ENCODE peak calls at places on chromosomes 11 and 22, in four cellular contexts. One of them, this sample, is unnamed. For H3K4me1, the result is how much of the 10 kb centered on the place peaks cover.

GRCh38 chr11:96388891-96389603 is 665 bp downstream of the CCDC82 start:
- DNase-seq in GM23338: peak
- DNase-seq in astrocyte: peak
- DNase-seq in mucosa of descending colon: no peak
- DNase-seq in this sample: no peak

GRCh38 chr11:1544536-1544935 is 27.5 kb downstream of the DUSP8 start:
- DNase-seq in GM23338: no peak
- DNase-seq in mucosa of descending colon: no peak
- DNase-seq in astrocyte: no peak
- DNase-seq in this sample: no peak

GRCh38 chr11:35362571-35362980 is 56.8 kb downstream of the SLC1A2 start:
- DNase-seq in astrocyte: no peak
- DNase-seq in GM23338: peak
- DNase-seq in mucosa of descending colon: no peak
- DNase-seq in this sample: no peak

GRCh38 chr11:726278-726915 is 20.4 kb downstream of the EPS8L2 start:
- DNase-seq in mucosa of descending colon: peak
- DNase-seq in GM23338: peak
- DNase-seq in astrocyte: peak
- DNase-seq in this sample: peak

GRCh38 chr22:48738204-48738980 is 1089.3 kb downstream of the BRD1 start:
- DNase-seq in astrocyte: no peak
- DNase-seq in mucosa of descending colon: no peak
- DNase-seq in GM23338: no peak
- DNase-seq in this sample: no peak

GRCh38 chr22:28171713-28172112 is 252.7 kb upstream of the PITPNB start:
- DNase-seq in mucosa of descending colon: no peak
- DNase-seq in GM23338: no peak
- DNase-seq in astrocyte: no peak
- DNase-seq in this sample: no peak

GRCh38 chr11:59172345-59173079 is 580 bp downstream of the DTX4 start:
- DNase-seq in astrocyte: no peak
- DNase-seq in mucosa of descending colon: peak
- DNase-seq in GM23338: peak
- DNase-seq in this sample: peak

GRCh38 chr11:61055776-61056175 is 46.5 kb upstream of the CD5 start:
- DNase-seq in GM23338: no peak
- DNase-seq in mucosa of descending colon: no peak
- DNase-seq in astrocyte: no peak
- DNase-seq in this sample: no peak

GRCh38 chr22:19127329-19128008 is 3.6 kb upstream of the TSSK2 start:
- DNase-seq in astrocyte: no peak
- DNase-seq in GM23338: no peak
- DNase-seq in mucosa of descending colon: no peak
- DNase-seq in this sample: no peak

GRCh38 chr11:75450826-75451783 is 18.1 kb upstream of the KLHL35 start:
- DNase-seq in astrocyte: no peak
- DNase-seq in GM23338: peak
- DNase-seq in mucosa of descending colon: peak
- DNase-seq in this sample: no peak

GRCh38 chr11:69705246-69705856 is 1.5 kb upstream of the FGF19 start:
- DNase-seq in astrocyte: no peak
- DNase-seq in mucosa of descending colon: no peak
- DNase-seq in GM23338: no peak
- DNase-seq in this sample: no peak

GRCh38 chr22:50676661-50677492 is 4.3 kb downstream of the SHANK3 start:
- DNase-seq in astrocyte: no peak
- DNase-seq in GM23338: no peak
- DNase-seq in mucosa of descending colon: peak
- DNase-seq in this sample: no peak

GRCh38 chr11:58965246-58965985 is 26.1 kb downstream of the GLYATL1 start:
- DNase-seq in mucosa of descending colon: no peak
- DNase-seq in GM23338: no peak
- DNase-seq in astrocyte: peak
- DNase-seq in this sample: peak

GRCh38 chr11:289706-290620 is 1.0 kb downstream of the PGGHG start:
- DNase-seq in mucosa of descending colon: peak
- DNase-seq in GM23338: no peak
- DNase-seq in astrocyte: no peak
- DNase-seq in this sample: no peak

GRCh38 chr22:40058265-40058664 is 63.5 kb downstream of the FAM83F start:
- DNase-seq in mucosa of descending colon: no peak
- DNase-seq in GM23338: peak
- DNase-seq in astrocyte: no peak
- DNase-seq in this sample: no peak

GRCh38 chr11:67640758-67641113 is 1.2 kb upstream of the TBX10 start:
- DNase-seq in astrocyte: no peak
- DNase-seq in GM23338: no peak
- DNase-seq in mucosa of descending colon: peak
- DNase-seq in this sample: no peak

GRCh38 chr11:116107229-116107628 is 603.0 kb upstream of the CADM1 start:
- DNase-seq in astrocyte: no peak
- DNase-seq in mucosa of descending colon: no peak
- DNase-seq in GM23338: peak
- DNase-seq in this sample: no peak

GRCh38 chr11:2089536-2090165 is 49.5 kb downstream of the IGF2 start:
- DNase-seq in GM23338: peak
- DNase-seq in mucosa of descending colon: no peak
- DNase-seq in astrocyte: no peak
- DNase-seq in this sample: peak

GRCh38 chr11:33721291-33721840 is 14.9 kb downstream of the CD59 start:
- DNase-seq in mucosa of descending colon: no peak
- DNase-seq in astrocyte: peak
- DNase-seq in GM23338: no peak
- DNase-seq in this sample: peak

GRCh38 chr11:59755701-59756495 is 722 bp downstream of the STX3 start:
- DNase-seq in astrocyte: peak
- DNase-seq in GM23338: peak
- DNase-seq in mucosa of descending colon: peak
- DNase-seq in this sample: peak

GRCh38 chr11:83159901-83160865 is 3.3 kb downstream of the PCF11 start:
- DNase-seq in mucosa of descending colon: no peak
- DNase-seq in astrocyte: peak
- DNase-seq in GM23338: no peak
- DNase-seq in this sample: peak

GRCh38 chr11:23789938-23790371 is 706.9 kb upstream of the LUZP2 start:
- DNase-seq in mucosa of descending colon: peak
- DNase-seq in astrocyte: peak
- DNase-seq in GM23338: no peak
- DNase-seq in this sample: no peak

GRCh38 chr11:102491969-102492368 is 38.6 kb downstream of the MMP7 start:
- DNase-seq in GM23338: no peak
- DNase-seq in mucosa of descending colon: no peak
- DNase-seq in astrocyte: no peak
- DNase-seq in this sample: no peak

GRCh38 chr11:1745701-1746320 is 4.6 kb downstream of the IFITM10 start:
- DNase-seq in astrocyte: no peak
- DNase-seq in mucosa of descending colon: no peak
- DNase-seq in GM23338: no peak
- DNase-seq in this sample: no peak

GRCh38 chr11:86551286-86551685 is 121.1 kb downstream of the ME3 start:
- DNase-seq in astrocyte: peak
- DNase-seq in mucosa of descending colon: no peak
- DNase-seq in GM23338: no peak
- DNase-seq in this sample: peak

GRCh38 chr11:43830928-43831440 is 49.6 kb upstream of the ALKBH3 start:
- DNase-seq in mucosa of descending colon: no peak
- DNase-seq in astrocyte: peak
- DNase-seq in GM23338: no peak
- DNase-seq in this sample: peak

GRCh38 chr22:26194877-26195276 is 25.6 kb downstream of the SEZ6L start:
- DNase-seq in astrocyte: no peak
- DNase-seq in GM23338: no peak
- DNase-seq in mucosa of descending colon: no peak
- DNase-seq in this sample: no peak

GRCh38 chr11:1344056-1344635 is 34.7 kb upstream of the TOLLIP start:
- DNase-seq in astrocyte: no peak
- DNase-seq in GM23338: no peak
- DNase-seq in mucosa of descending colon: no peak
- DNase-seq in this sample: no peak

GRCh38 chr22:39017596-39018365 is 3.1 kb upstream of the APOBEC3D start:
- DNase-seq in astrocyte: no peak
- DNase-seq in mucosa of descending colon: no peak
- DNase-seq in GM23338: peak
- DNase-seq in this sample: no peak

GRCh38 chr11:66607126-66607834 is 9.2 kb upstream of the RBM14 start:
- DNase-seq in mucosa of descending colon: peak
- DNase-seq in GM23338: no peak
- DNase-seq in astrocyte: peak
- DNase-seq in this sample: peak

GRCh38 chr22:49091917-49092545 is 735.6 kb downstream of the BRD1 start:
- DNase-seq in mucosa of descending colon: no peak
- DNase-seq in GM23338: no peak
- DNase-seq in astrocyte: no peak
- DNase-seq in this sample: no peak

GRCh38 chr11:19323502-19323901 is 82.8 kb upstream of the E2F8 start:
- DNase-seq in mucosa of descending colon: no peak
- DNase-seq in GM23338: no peak
- DNase-seq in astrocyte: no peak
- DNase-seq in this sample: no peak

GRCh38 chr11:2791521-2792375 is 92.0 kb upstream of the KCNQ1OT1 start:
- DNase-seq in mucosa of descending colon: peak
- DNase-seq in GM23338: peak
- DNase-seq in astrocyte: no peak
- DNase-seq in this sample: no peak

GRCh38 chr11:92841719-92842118 is 127.7 kb upstream of the MTNR1B start:
- DNase-seq in mucosa of descending colon: no peak
- DNase-seq in GM23338: no peak
- DNase-seq in astrocyte: peak
- DNase-seq in this sample: peak

GRCh38 chr22:47019012-47019790 is 256.8 kb downstream of the TBC1D22A start:
- DNase-seq in GM23338: no peak
- DNase-seq in astrocyte: no peak
- DNase-seq in mucosa of descending colon: no peak
- DNase-seq in this sample: no peak

GRCh38 chr11:105935791-105936190 is 86.2 kb downstream of the MSANTD4 start:
- DNase-seq in GM23338: peak
- DNase-seq in mucosa of descending colon: no peak
- DNase-seq in astrocyte: peak
- DNase-seq in this sample: peak

GRCh38 chr22:45217806-45218205 is 22.9 kb downstream of the KIAA0930 start:
- DNase-seq in astrocyte: no peak
- DNase-seq in GM23338: no peak
- DNase-seq in mucosa of descending colon: no peak
- DNase-seq in this sample: no peak

GRCh38 chr11:72541224-72541974 is 107.1 kb upstream of the CLPB start:
- DNase-seq in GM23338: no peak
- DNase-seq in astrocyte: no peak
- DNase-seq in mucosa of descending colon: no peak
- DNase-seq in this sample: no peak

GRCh38 chr22:45112136-45112879 is 51.4 kb upstream of the NUP50 start:
- DNase-seq in GM23338: no peak
- DNase-seq in mucosa of descending colon: no peak
- DNase-seq in astrocyte: no peak
- DNase-seq in this sample: peak

GRCh38 chr11:82995754-82996398 is 75.8 kb downstream of the RAB30 start:
- DNase-seq in astrocyte: peak
- DNase-seq in mucosa of descending colon: no peak
- DNase-seq in GM23338: no peak
- DNase-seq in this sample: peak

GRCh38 chr22:42808516-42808915 is 48.6 kb downstream of the ARFGAP3 start:
- DNase-seq in astrocyte: no peak
- DNase-seq in mucosa of descending colon: no peak
- DNase-seq in GM23338: no peak
- DNase-seq in this sample: no peak
- H3K4me1 ChIP-seq in astrocyte: under half
- H3K4me1 ChIP-seq in mucosa of descending colon: under half
- H3K4me1 ChIP-seq in GM23338: under half
- H3K4me1 ChIP-seq in this sample: under half

GRCh38 chr11:9688716-9689511 is 25.0 kb downstream of the SWAP70 start:
- DNase-seq in astrocyte: peak
- DNase-seq in mucosa of descending colon: no peak
- DNase-seq in GM23338: no peak
- DNase-seq in this sample: peak
- H3K4me1 ChIP-seq in astrocyte: under half
- H3K4me1 ChIP-seq in mucosa of descending colon: under half
- H3K4me1 ChIP-seq in GM23338: under half
- H3K4me1 ChIP-seq in this sample: half or more

GRCh38 chr11:21636561-21636960 is 556.3 kb upstream of the ANO5 start:
- DNase-seq in mucosa of descending colon: no peak
- DNase-seq in astrocyte: no peak
- DNase-seq in GM23338: no peak
- DNase-seq in this sample: no peak
- H3K4me1 ChIP-seq in mucosa of descending colon: under half
- H3K4me1 ChIP-seq in astrocyte: under half
- H3K4me1 ChIP-seq in GM23338: under half
- H3K4me1 ChIP-seq in this sample: under half

GRCh38 chr11:12167098-12167999 is 57.0 kb downstream of the MICAL2 start:
- DNase-seq in GM23338: no peak
- DNase-seq in mucosa of descending colon: peak
- DNase-seq in astrocyte: peak
- DNase-seq in this sample: peak
- H3K4me1 ChIP-seq in GM23338: under half
- H3K4me1 ChIP-seq in mucosa of descending colon: half or more
- H3K4me1 ChIP-seq in astrocyte: half or more
- H3K4me1 ChIP-seq in this sample: half or more

DNA sequence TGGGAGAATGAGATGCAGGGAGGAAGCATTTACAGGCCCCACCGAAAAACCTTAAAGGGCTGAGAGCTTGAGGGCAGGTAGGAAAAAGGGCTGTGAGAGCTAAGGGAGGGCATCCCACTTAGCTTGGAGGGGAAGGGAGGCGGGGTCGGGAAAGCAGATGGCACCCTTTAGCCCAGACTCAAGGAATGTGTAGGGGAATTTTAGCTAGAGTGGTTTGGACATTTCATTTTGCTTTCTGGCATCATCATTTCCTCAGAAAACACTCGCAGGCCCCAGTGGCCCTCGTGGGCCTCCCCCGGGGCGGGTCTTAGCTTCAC is 846 bp upstream of the STIM1 start:
- DNase-seq in mucosa of descending colon: no peak
- DNase-seq in astrocyte: no peak
- DNase-seq in GM23338: peak
- DNase-seq in this sample: no peak
- H3K4me1 ChIP-seq in mucosa of descending colon: under half
- H3K4me1 ChIP-seq in astrocyte: under half
- H3K4me1 ChIP-seq in GM23338: under half
- H3K4me1 ChIP-seq in this sample: under half

GRCh38 chr11:130915556-130916237 is 582 bp downstream of the SNX19 start:
- DNase-seq in mucosa of descending colon: peak
- DNase-seq in GM23338: peak
- DNase-seq in astrocyte: no peak
- DNase-seq in this sample: no peak
- H3K4me1 ChIP-seq in mucosa of descending colon: under half
- H3K4me1 ChIP-seq in GM23338: under half
- H3K4me1 ChIP-seq in astrocyte: under half
- H3K4me1 ChIP-seq in this sample: under half

DNA sequence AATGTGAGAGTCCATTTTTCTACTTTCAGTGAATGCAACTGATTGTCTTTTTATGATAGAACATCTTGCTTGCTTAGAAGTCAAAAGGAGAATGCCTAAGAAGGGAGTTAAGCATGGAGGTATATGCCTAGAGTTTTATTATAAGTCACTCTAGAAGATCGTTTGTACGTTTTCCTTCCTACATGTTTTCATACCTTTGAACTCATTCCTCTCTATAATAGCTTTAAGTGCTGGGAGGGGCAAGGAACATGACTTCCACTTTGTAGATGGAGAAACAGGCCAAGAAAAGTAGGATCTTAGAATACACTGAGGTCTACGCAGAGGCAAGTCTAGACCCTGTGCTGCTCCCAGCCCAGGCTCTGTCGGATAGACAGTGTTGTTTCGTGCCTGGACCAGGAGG is 114.3 kb downstream of the ZBTB16 start:
- DNase-seq in astrocyte: no peak
- DNase-seq in mucosa of descending colon: no peak
- DNase-seq in GM23338: no peak
- DNase-seq in this sample: no peak
- H3K4me1 ChIP-seq in astrocyte: under half
- H3K4me1 ChIP-seq in mucosa of descending colon: half or more
- H3K4me1 ChIP-seq in GM23338: under half
- H3K4me1 ChIP-seq in this sample: under half